ENCODE peak calls at places on chromosomes 7 and 10, in five cellular contexts. K is NCI-H2107, Q is islet precursor cell, E is NCI-H2029, R is Calu3. G is an unnamed sample.

GRCh38 chr10:103257812-103258211 is 12.1 kb downstream of the RPEL1 start:
- DNase-seq in K (no peak), Q (no peak), E (no peak), R (no peak), G (no peak)

GRCh38 chr10:3294919-3295318 is 122.3 kb upstream of the PITRM1 start:
- DNase-seq in E (peak; percentile 38), K (no peak), Q (peak; percentile 18), R (no peak), G (no peak)

GRCh38 chr7:152459724-152460251 is 24.0 kb upstream of the KMT2C start:
- DNase-seq in E (peak; percentile 81), R (no peak), K (no peak), Q (peak; percentile 90), G (peak; percentile 68)

GRCh38 chr7:24425664-24426063 is 141.7 kb downstream of the NPY start:
- DNase-seq in K (no peak), R (no peak), E (no peak), Q (no peak), G (no peak)

GRCh38 chr10:126153686-126154628 is 234.3 kb downstream of the ADAM12 start:
- DNase-seq in Q (peak; percentile 11), R (no peak), K (no peak), E (no peak), G (no peak)

GRCh38 chr7:129264534-129264933 is 39.7 kb downstream of the AHCYL2 start:
- DNase-seq in Q (no peak), K (no peak), R (no peak), E (no peak), G (no peak)

GRCh38 chr7:92158660-92159575 is 20.0 kb downstream of the LRRD1 start:
- DNase-seq in E (no peak), R (no peak), K (no peak), Q (no peak), G (no peak)

GRCh38 chr10:7251696-7252465 is 159.0 kb downstream of the SFMBT2 start:
- DNase-seq in E (no peak), Q (no peak), K (no peak), R (no peak), G (no peak)

GRCh38 chr7:24912874-24913514 is 67.0 kb downstream of the OSBPL3 start:
- DNase-seq in R (no peak), E (no peak), Q (no peak), K (peak; percentile 61), G (no peak)

GRCh38 chr10:121288011-121288410 is 310.2 kb downstream of the FGFR2 start:
- DNase-seq in Q (peak; percentile 82), E (no peak), K (no peak), R (no peak), G (no peak)

GRCh38 chr7:123711832-123712293 is 36.9 kb downstream of the WASL start:
- DNase-seq in Q (no peak), R (no peak), E (no peak), K (no peak), G (no peak)

GRCh38 chr7:100676501-100677306 is 3.2 kb downstream of the GNB2 start:
- DNase-seq in Q (no peak), E (no peak), R (no peak), K (no peak), G (no peak)

GRCh38 chr7:47678641-47679380 is 96.9 kb upstream of the TNS3 start:
- DNase-seq in Q (no peak), K (no peak), R (no peak), E (no peak), G (no peak)

GRCh38 chr7:155166673-155167370 is 96.7 kb downstream of the HTR5A start:
- DNase-seq in E (no peak), R (peak; percentile 74), K (no peak), Q (peak; percentile 86), G (no peak)

GRCh38 chr10:119149157-119149556 is 16.4 kb downstream of the SFXN4 start:
- DNase-seq in R (no peak), E (no peak), Q (no peak), K (no peak), G (no peak)

GRCh38 chr10:12445701-12446334 is 96.5 kb downstream of the CAMK1D start:
- DNase-seq in E (no peak), K (no peak), R (no peak), Q (no peak), G (no peak)

GRCh38 chr10:63633677-63634487 is 112.7 kb downstream of the REEP3 start:
- DNase-seq in Q (no peak), R (peak; percentile 43), E (no peak), K (no peak), G (peak; percentile 30)

GRCh38 chr7:137757146-137757925 is 89.4 kb downstream of the DGKI start:
- DNase-seq in Q (no peak), K (no peak), R (no peak), E (no peak), G (no peak)

GRCh38 chr7:47803029-47803428 is 145.2 kb downstream of the PKD1L1 start:
- DNase-seq in R (no peak), K (no peak), Q (no peak), E (no peak), G (no peak)

GRCh38 chr10:31268616-31269303 is 50.3 kb upstream of the ZEB1 start:
- DNase-seq in K (no peak), E (no peak), R (no peak), Q (no peak), G (no peak)

GRCh38 chr7:142871260-142872105 is 14.1 kb downstream of the TRPV6 start:
- DNase-seq in E (no peak), K (no peak), R (no peak), Q (peak; percentile 42), G (no peak)

GRCh38 chr10:68848281-68848680 is 20.9 kb downstream of the STOX1 start:
- DNase-seq in R (no peak), K (no peak), Q (no peak), E (no peak), G (no peak)

GRCh38 chr7:1844956-1845390 is 174.9 kb downstream of the ELFN1 start:
- DNase-seq in R (no peak), Q (peak; percentile 46), K (no peak), E (no peak), G (no peak)

GRCh38 chr7:22718200-22718711 is 8.7 kb upstream of the IL6 start:
- DNase-seq in Q (no peak), R (peak; percentile 27), E (no peak), K (no peak), G (no peak)

GRCh38 chr7:158541330-158542010 is 46.2 kb downstream of the PTPRN2 start:
- DNase-seq in Q (no peak), E (no peak), K (no peak), R (no peak), G (no peak)

GRCh38 chr7:31343516-31344305 is 3.2 kb upstream of the NEUROD6 start:
- DNase-seq in E (no peak), K (no peak), Q (no peak), R (no peak), G (no peak)

GRCh38 chr10:78413294-78414055 is 379.8 kb downstream of the RPS24 start:
- DNase-seq in E (no peak), Q (peak; percentile 49), R (no peak), K (no peak), G (no peak)

GRCh38 chr7:92246363-92247101 is 758 bp downstream of the ANKIB1 start:
- DNase-seq in Q (peak; percentile 68), K (no peak), R (no peak), E (no peak), G (no peak)

GRCh38 chr7:101243786-101244384 is 996 bp downstream of the FIS1 start:
- DNase-seq in Q (peak; percentile 85), R (no peak), K (no peak), E (peak; percentile 43), G (peak; percentile 30)

GRCh38 chr7:143126146-143126545 is 5.7 kb upstream of the PIP start:
- DNase-seq in K (no peak), Q (no peak), R (no peak), E (no peak), G (no peak)

GRCh38 chr10:18290651-18291313 is 150.6 kb downstream of the CACNB2 start:
- DNase-seq in R (no peak), E (no peak), Q (no peak), K (peak; percentile 60), G (peak; percentile 28)

GRCh38 chr10:78865518-78865835 is 203.3 kb upstream of the ZMIZ1 start:
- DNase-seq in K (no peak), R (no peak), E (no peak), Q (no peak), G (peak; percentile 49)

GRCh38 chr10:5709865-5710264 is 25.2 kb downstream of the TASOR2 start:
- DNase-seq in E (no peak), R (no peak), Q (no peak), K (no peak), G (no peak)